ENCODE peak calls at places on chromosomes 6 and 20, in six cellular contexts. N, G, L, S, Q and E are unnamed samples.

GRCh38 chr6:1667012-1667804 is 57.5 kb downstream of the FOXC1 start:
- DNase-seq in N (peak; percentile 74), G (no peak), L (no peak), S (no peak), Q (no peak), E (no peak)

GRCh38 chr20:46351357-46352058 is 43.2 kb upstream of the CDH22 start:
- DNase-seq in N (no peak), G (no peak), L (no peak), S (no peak), Q (no peak), E (no peak)

GRCh38 chr6:6461138-6461537 is 127.4 kb upstream of the LY86 start:
- DNase-seq in N (no peak), G (no peak), L (no peak), S (peak; percentile 83), Q (no peak), E (peak; percentile 12)

GRCh38 chr20:31751126-31751525 is 12.0 kb downstream of the TPX2 start:
- DNase-seq in N (no peak), G (no peak), L (no peak), S (no peak), Q (no peak), E (peak; percentile 88)

GRCh38 chr6:15308445-15309213 is 62.8 kb downstream of the JARID2 start:
- DNase-seq in N (peak; percentile 52), G (no peak), L (no peak), S (no peak), Q (no peak), E (peak; percentile 23)

GRCh38 chr6:168225471-168225901 is 94.1 kb downstream of the DACT2 start:
- DNase-seq in N (no peak), G (no peak), L (peak; percentile 30), S (no peak), Q (peak; percentile 42), E (peak; percentile 51)

GRCh38 chr20:58550661-58551060 is 35.5 kb upstream of the APCDD1L start:
- DNase-seq in N (peak; percentile 60), G (no peak), L (no peak), S (no peak), Q (no peak), E (peak; percentile 95)

GRCh38 chr6:128097019-128097418 is 196.2 kb upstream of the THEMIS start:
- DNase-seq in N (no peak), G (no peak), L (no peak), S (no peak), Q (no peak), E (no peak)

GRCh38 chr20:37935435-37935834 is 32.5 kb downstream of the VSTM2L start:
- DNase-seq in N (no peak), G (no peak), L (no peak), S (no peak), Q (no peak), E (no peak)

GRCh38 chr6:88760091-88760490 is 203.3 kb downstream of the RNGTT start:
- DNase-seq in N (no peak), G (no peak), L (no peak), S (no peak), Q (no peak), E (no peak)
- H3F3A ChIP-seq in N (peaks cover 9% of the 10 kb centered on the region), G (no peaks in the 10 kb centered on the region), L (no peaks in the 10 kb centered on the region), S (no peaks in the 10 kb centered on the region), Q (no peaks in the 10 kb centered on the region), E (no peaks in the 10 kb centered on the region)

GRCh38 chr20:60362531-60362930 is 404.3 kb downstream of the CDH26 start:
- DNase-seq in N (no peak), G (no peak), L (no peak), S (no peak), Q (no peak), E (no peak)
- TF ChIP-seq EZH2phosphoT487 in N (no peak), G (no peak), L (no peak), S (no peak), Q (no peak), E (no peak)

DNA sequence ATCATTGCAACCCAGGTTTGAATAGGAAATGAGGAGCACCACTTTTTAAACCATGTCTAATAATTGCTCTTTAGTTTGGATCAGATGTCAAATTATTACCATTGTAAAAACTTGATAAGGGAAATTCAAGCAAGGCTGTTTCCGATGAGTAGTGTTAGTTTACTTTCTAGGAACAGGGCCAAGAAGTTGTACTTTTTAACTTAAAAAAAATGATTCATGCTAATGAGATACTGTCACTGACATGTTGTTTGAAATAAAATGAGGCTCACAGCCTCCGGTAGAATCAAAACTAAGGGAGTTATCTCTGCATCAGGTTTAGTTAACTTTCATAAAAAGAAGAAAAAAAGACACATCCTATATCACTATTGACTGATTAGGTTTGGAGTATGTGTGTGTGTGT is 55.2 kb upstream of the SUPT3H start:
- DNase-seq in N (no peak), G (peak; percentile 89), L (no peak), S (no peak), Q (no peak), E (peak; percentile 80)
- H3F3A ChIP-seq in N (peaks cover 38% of the 10 kb centered on the region), G (peaks cover 4% of the 10 kb centered on the region), L (no peaks in the 10 kb centered on the region), S (peaks cover 30% of the 10 kb centered on the region), Q (no peaks in the 10 kb centered on the region), E (peaks cover 43% of the 10 kb centered on the region)

GRCh38 chr20:12575352-12576095 is 433.2 kb upstream of the SPTLC3 start:
- DNase-seq in N (no peak), G (no peak), L (no peak), S (no peak), Q (no peak), E (no peak)
- TF ChIP-seq EZH2phosphoT487 in N (no peak), G (no peak), L (no peak), S (no peak), Q (no peak), E (no peak)

GRCh38 chr6:119322034-119322433 is 27.5 kb downstream of the MAN1A1 start:
- DNase-seq in N (no peak), G (no peak), L (no peak), S (no peak), Q (no peak), E (no peak)
- H3F3A ChIP-seq in N (no peaks in the 10 kb centered on the region), G (no peaks in the 10 kb centered on the region), L (no peaks in the 10 kb centered on the region), S (no peaks in the 10 kb centered on the region), Q (no peaks in the 10 kb centered on the region), E (no peaks in the 10 kb centered on the region)

GRCh38 chr6:41155132-41155805 is 1.1 kb upstream of the TREML1 start:
- DNase-seq in N (no peak), G (no peak), L (no peak), S (no peak), Q (no peak), E (no peak)
- TF ChIP-seq EZH2phosphoT487 in N (no peak), G (no peak), L (no peak), S (no peak), Q (no peak), E (no peak)